ENCODE peak calls at places on chromosomes 12 and 14, in ten cellular contexts. X is mucosa of descending colon, Q is lung, H is WERI-Rb-1, F is tibial artery, R is iPS DF 6.9, O is upper lobe of right lung, D is OCI-LY7, U is left ventricle myocardium inferior, N is right lobe of liver. G is an unnamed sample.

GRCh38 chr12:19799216-19799615 is 359.9 kb downstream of the AEBP2 start:
- DNase-seq in O (no peak), Q (no peak), U (no peak), X (no peak), N (no peak), F (no peak), R (no peak), H (no peak), D (no peak), G (no peak)

GRCh38 chr12:113461666-113462065 is 10.0 kb downstream of the LHX5 start:
- DNase-seq in U (no peak), Q (no peak), D (peak; percentile 67), R (no peak), N (no peak), F (no peak), X (no peak), O (no peak), H (peak; percentile 41), G (no peak)

GRCh38 chr12:5078423-5078822 is 34.7 kb downstream of the KCNA5 start:
- DNase-seq in O (no peak), Q (no peak), X (no peak), F (peak; percentile 69), R (no peak), D (no peak), U (peak; percentile 82), N (no peak), H (no peak), G (no peak)

GRCh38 chr14:61607570-61608244 is 87.6 kb upstream of the HIF1A start:
- DNase-seq in Q (no peak), N (no peak), F (no peak), O (no peak), R (no peak), X (no peak), H (no peak), U (no peak), D (peak; percentile 86), G (no peak)

GRCh38 chr14:103909531-103910261 is 18.6 kb upstream of the TDRD9 start:
- DNase-seq in F (no peak), X (no peak), N (peak; percentile 10), O (peak; percentile 41), H (no peak), R (no peak), Q (no peak), D (no peak), U (no peak), G (no peak)

GRCh38 chr14:100018482-100018881 is 46.7 kb upstream of the EVL start:
- DNase-seq in D (no peak), H (no peak), N (peak; percentile 64), Q (no peak), X (no peak), O (no peak), R (no peak), F (no peak), U (no peak), G (no peak)

GRCh38 chr14:56569174-56569573 is 10.4 kb upstream of the TMEM260 start:
- DNase-seq in F (no peak), Q (no peak), D (no peak), N (no peak), R (no peak), U (no peak), X (no peak), H (no peak), O (no peak), G (no peak)

GRCh38 chr12:52847335-52848102 is 1.3 kb downstream of the KRT78 start:
- DNase-seq in O (no peak), R (no peak), N (no peak), X (no peak), H (no peak), F (no peak), U (no peak), D (no peak), Q (no peak), G (no peak)

GRCh38 chr12:92551853-92552397 is 150.9 kb upstream of the PLEKHG7 start:
- DNase-seq in Q (no peak), O (no peak), D (no peak), R (no peak), U (no peak), F (no peak), H (no peak), X (no peak), N (no peak), G (no peak)

GRCh38 chr14:99793213-99794155 is at the start of gene EML1:
- DNase-seq in U (peak; percentile 82), F (peak; percentile 81), R (no peak), O (peak; percentile 92), N (peak; percentile 87), Q (peak; percentile 71), H (peak; percentile 84), X (peak; percentile 74), D (peak; percentile 78), G (peak; percentile 75)

GRCh38 chr12:132346496-132347470 is 17.4 kb upstream of the GALNT9 start:
- DNase-seq in F (no peak), H (no peak), D (no peak), Q (no peak), R (no peak), X (no peak), O (no peak), U (no peak), N (no peak), G (no peak)
- H3K36me3 ChIP-seq in F (no peaks in the 10 kb centered on the region), H (no peaks in the 10 kb centered on the region), D (no peaks in the 10 kb centered on the region), Q (no peaks in the 10 kb centered on the region), R (no peaks in the 10 kb centered on the region), X (no peaks in the 10 kb centered on the region), O (no peaks in the 10 kb centered on the region), U (no peaks in the 10 kb centered on the region), N (no peaks in the 10 kb centered on the region), G (no peaks in the 10 kb centered on the region)

DNA sequence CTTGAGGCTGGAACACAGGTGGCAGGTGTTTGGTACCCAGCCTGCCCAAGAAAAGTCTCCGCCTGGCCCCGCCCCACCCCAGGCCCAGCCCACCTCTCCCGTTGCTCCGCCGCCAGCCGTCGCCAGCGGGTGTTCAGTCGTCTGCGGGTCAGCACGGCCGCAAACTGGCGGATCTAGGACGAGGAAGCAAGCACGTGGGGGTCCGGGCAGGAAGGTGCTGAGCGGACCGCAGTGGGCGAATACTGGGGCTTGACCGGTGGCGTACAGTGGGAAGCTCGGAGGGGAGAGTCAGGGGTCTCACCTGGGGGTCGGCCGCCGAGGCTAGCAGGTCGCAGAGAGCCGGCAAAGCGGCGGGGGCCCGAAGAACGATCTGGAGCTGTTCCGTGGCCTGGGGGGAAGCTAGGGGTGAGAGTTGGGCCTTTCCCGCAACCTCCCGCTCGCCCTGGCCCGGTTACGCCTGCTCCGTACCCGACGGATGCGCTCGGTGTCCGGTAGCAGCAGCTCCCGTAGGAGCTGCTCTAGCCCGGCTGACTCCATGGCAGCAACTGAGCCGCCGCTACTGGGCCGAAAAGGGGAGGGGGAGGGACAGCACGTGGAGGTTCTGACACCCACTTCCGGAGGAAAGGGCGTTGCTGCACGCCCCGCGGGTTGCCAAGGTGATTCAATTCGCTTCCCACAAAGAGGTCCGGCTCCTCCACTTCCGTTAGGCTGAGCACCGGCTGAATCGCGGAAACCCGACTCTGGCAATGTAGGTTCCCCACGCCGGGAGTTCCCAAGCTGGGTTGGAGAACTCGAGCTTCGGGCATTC is at the start of gene IPO4:
- DNase-seq in X (peak; percentile 94), O (peak; percentile 96), H (peak; percentile 98), D (peak; percentile 97), N (peak; percentile 95), Q (peak; percentile 96), F (peak; percentile 96), R (peak; percentile 95), U (peak; percentile 93), G (peak; percentile 97)
- H3K36me3 ChIP-seq in X (no peaks in the 10 kb centered on the region), O (peaks cover 54% of the 10 kb centered on the region), H (peaks cover 63% of the 10 kb centered on the region), D (peaks cover 58% of the 10 kb centered on the region), N (no peaks in the 10 kb centered on the region), Q (peaks cover 22% of the 10 kb centered on the region), F (peaks cover 54% of the 10 kb centered on the region), R (peaks cover 25% of the 10 kb centered on the region), U (peaks cover 68% of the 10 kb centered on the region), G (peaks cover 55% of the 10 kb centered on the region)

GRCh38 chr14:64931123-64931522 is 11.4 kb downstream of the GPX2 start:
- DNase-seq in Q (no peak), X (no peak), D (no peak), O (no peak), R (no peak), F (no peak), U (no peak), H (no peak), N (no peak), G (no peak)
- H3K36me3 ChIP-seq in Q (peaks cover 25% of the 10 kb centered on the region), X (no peaks in the 10 kb centered on the region), D (peaks cover 97% of the 10 kb centered on the region), O (peaks cover 78% of the 10 kb centered on the region), R (peaks cover 3% of the 10 kb centered on the region), F (peaks cover 37% of the 10 kb centered on the region), U (peaks cover 61% of the 10 kb centered on the region), H (peaks cover 32% of the 10 kb centered on the region), N (peaks cover 4% of the 10 kb centered on the region), G (no peaks in the 10 kb centered on the region)

GRCh38 chr14:74949211-74949610 is 6.2 kb downstream of the PGF start:
- DNase-seq in X (no peak), O (no peak), R (no peak), H (no peak), U (no peak), F (peak; percentile 15), Q (no peak), D (no peak), N (no peak), G (no peak)
- H3K36me3 ChIP-seq in X (no peaks in the 10 kb centered on the region), O (no peaks in the 10 kb centered on the region), R (no peaks in the 10 kb centered on the region), H (peaks cover 57% of the 10 kb centered on the region), U (no peaks in the 10 kb centered on the region), F (peaks cover 35% of the 10 kb centered on the region), Q (no peaks in the 10 kb centered on the region), D (no peaks in the 10 kb centered on the region), N (no peaks in the 10 kb centered on the region), G (no peaks in the 10 kb centered on the region)

GRCh38 chr12:104503191-104503590 is 46.4 kb downstream of the CHST11 start:
- DNase-seq in D (no peak), F (no peak), R (no peak), N (no peak), H (no peak), X (no peak), Q (no peak), O (no peak), U (no peak), G (no peak)
- H3K36me3 ChIP-seq in D (peaks cover under 1% of the 10 kb centered on the region), F (no peaks in the 10 kb centered on the region), R (no peaks in the 10 kb centered on the region), N (no peaks in the 10 kb centered on the region), H (no peaks in the 10 kb centered on the region), X (no peaks in the 10 kb centered on the region), Q (no peaks in the 10 kb centered on the region), O (no peaks in the 10 kb centered on the region), U (no peaks in the 10 kb centered on the region), G (no peaks in the 10 kb centered on the region)

GRCh38 chr12:109241936-109242335 is 67.1 kb downstream of the FOXN4 start:
- DNase-seq in D (no peak), F (no peak), O (no peak), R (no peak), X (no peak), Q (no peak), H (no peak), U (no peak), N (no peak), G (no peak)

GRCh38 chr12:109240365-109240764 is 68.7 kb downstream of the FOXN4 start:
- DNase-seq in R (no peak), D (no peak), H (no peak), O (no peak), F (no peak), Q (no peak), N (no peak), X (no peak), U (no peak), G (no peak)

GRCh38 chr12:109236257-109236656 is 72.8 kb downstream of the FOXN4 start:
- DNase-seq in H (no peak), D (no peak), U (no peak), F (no peak), O (no peak), N (no peak), X (no peak), R (no peak), Q (no peak), G (no peak)

GRCh38 chr12:109239179-109239578 is 69.9 kb downstream of the FOXN4 start:
- DNase-seq in Q (no peak), X (no peak), H (no peak), F (no peak), O (no peak), U (no peak), D (no peak), N (no peak), R (no peak), G (no peak)

GRCh38 chr12:109239691-109240090 is 69.4 kb downstream of the FOXN4 start:
- DNase-seq in O (no peak), H (no peak), D (no peak), X (no peak), U (no peak), R (no peak), F (no peak), Q (no peak), N (no peak), G (no peak)
- H3K36me3 ChIP-seq in O (peaks cover 91% of the 10 kb centered on the region), H (peaks cover 8% of the 10 kb centered on the region), D (peaks cover 38% of the 10 kb centered on the region), X (peaks cover 11% of the 10 kb centered on the region), U (peaks cover 97% of the 10 kb centered on the region), R (peaks cover 14% of the 10 kb centered on the region), F (peaks cover 87% of the 10 kb centered on the region), Q (peaks cover 43% of the 10 kb centered on the region), N (peaks cover 33% of the 10 kb centered on the region), G (peaks cover 29% of the 10 kb centered on the region)